ENCODE peak calls at places on chromosomes 7 and 10, in four cellular contexts. E is stimulated activated CD4-positive, alpha-beta T cell treated with anti-CD3 and anti-CD28 coated beads, Interleukin-2, amount 100 ng/mL, for 48 hours; P is globus pallidus; O is activated CD8-positive, alpha-beta memory T cell treated with anti-CD3 and anti-CD28 coated beads for 24 hours. Y is an unnamed sample.
A peak's percentile ranks its signal among the peaks of the same experiment; 100 is the strongest.

GRCh38 chr10:45373783-45374450 is at the start of gene ALOX5:
- DNase-seq in E (no peak), P (no peak), O (peak; percentile 71), Y (no peak)

GRCh38 chr10:76113952-76114351 is 682.5 kb downstream of the LRMDA start:
- DNase-seq in E (no peak), P (no peak), O (no peak), Y (no peak)

GRCh38 chr10:106577266-106577665 is 587.2 kb downstream of the SORCS1 start:
- DNase-seq in E (no peak), P (no peak), O (no peak), Y (peak; percentile 26)

GRCh38 chr7:22320416-22320815 is 36.5 kb downstream of the RAPGEF5 start:
- DNase-seq in E (no peak), P (no peak), O (no peak), Y (no peak)

GRCh38 chr7:55265836-55266235 is 99.3 kb upstream of the LANCL2 start:
- DNase-seq in E (no peak), P (no peak), O (no peak), Y (no peak)

GRCh38 chr10:1952126-1953095 is 215.1 kb upstream of the ADARB2 start:
- DNase-seq in E (no peak), P (no peak), O (no peak), Y (no peak)

GRCh38 chr7:153524070-153524601 is 528.1 kb upstream of the DPP6 start:
- DNase-seq in E (no peak), P (peak; percentile 60), O (no peak), Y (no peak)

GRCh38 chr7:44911911-44912310 is 26.6 kb upstream of the PURB start:
- DNase-seq in E (no peak), P (no peak), O (no peak), Y (no peak)

Y was measured in skeletal muscle cell.